ENCODE peak calls at places on chromosomes 2 and 18, in nine cellular contexts. B is left cardiac atrium; T is skeletal muscle cell; M is psoas muscle; V is ecto neural progenitor cell; X is posterior cingulate gyrus; F is activated CD4-positive, alpha-beta T cell treated with anti-CD3 and anti-CD28 coated beads, Interleukin-2, amount 50 U/mL, for 4 hours; S is HFFc6; K is GM12865. D is an unnamed sample.

GRCh38 chr18:32803571-32803970 is 30.7 kb upstream of the KLHL14 start:
- DNase-seq in K (peak), B (no peak), T (no peak), M (no peak), X (no peak), V (peak), S (no peak), F (no peak), D (no peak)

GRCh38 chr2:38945372-38945771 is 55.7 kb downstream of the ARHGEF33 start:
- DNase-seq in V (no peak), X (no peak), M (no peak), B (no peak), S (no peak), K (no peak), F (no peak), T (no peak), D (no peak)

GRCh38 chr2:182594286-182594685 is 121.8 kb upstream of the DNAJC10 start:
- DNase-seq in V (no peak), T (no peak), B (no peak), S (peak), M (no peak), F (no peak), K (no peak), X (no peak), D (no peak)

GRCh38 chr18:59268722-59269562 is 4.3 kb downstream of the RAX start:
- DNase-seq in V (peak), F (no peak), X (no peak), T (no peak), M (no peak), B (peak), S (no peak), K (peak), D (peak)

GRCh38 chr2:1586946-1587840 is 157.1 kb downstream of the PXDN start:
- DNase-seq in X (no peak), V (no peak), K (no peak), S (no peak), F (no peak), T (no peak), M (peak), B (peak), D (no peak)

GRCh38 chr2:207747653-207748560 is 21.8 kb downstream of the FZD5 start:
- DNase-seq in X (no peak), B (no peak), T (no peak), M (no peak), K (no peak), V (no peak), F (no peak), S (no peak), D (no peak)

GRCh38 chr2:109130726-109130995 is 1.7 kb downstream of the SH3RF3 start:
- DNase-seq in F (no peak), X (no peak), S (no peak), B (no peak), M (no peak), V (no peak), T (no peak), K (no peak), D (no peak)

GRCh38 chr2:102103992-102104871 is 38.3 kb upstream of the IL1R1 start:
- DNase-seq in M (peak), K (peak), B (peak), V (peak), S (peak), X (no peak), F (peak), T (peak), D (no peak)

GRCh38 chr18:74334242-74334893 is 18.7 kb downstream of the C18orf63 start:
- DNase-seq in T (no peak), K (peak), V (no peak), S (no peak), F (no peak), X (no peak), B (no peak), M (no peak), D (no peak)

GRCh38 chr2:239937866-239938640 is 87.1 kb downstream of the NDUFA10 start:
- DNase-seq in X (peak), T (no peak), V (no peak), F (no peak), M (peak), S (no peak), B (peak), K (no peak), D (no peak)

D was measured in HEK293T.